ENCODE peak calls at places on chromosomes 7 and 10, in ten cellular contexts. U, K, Q, N, A, X, O, H, W and Y are unnamed samples.

GRCh38 chr10:53315709-53316108 is 543.1 kb upstream of the MBL2 start:
- DNase-seq in U (no peak), K (peak), Q (no peak), N (no peak), A (no peak), X (no peak), O (peak), H (peak), W (no peak), Y (no peak)

GRCh38 chr10:4953405-4953804 is 9.8 kb upstream of the AKR1C1 start:
- DNase-seq in U (no peak), K (no peak), Q (no peak), N (no peak), A (no peak), X (no peak), O (no peak), H (no peak), W (no peak), Y (no peak)

GRCh38 chr10:89129850-89130396 is 77.2 kb downstream of the CH25H start:
- DNase-seq in U (peak), K (peak), Q (no peak), N (no peak), A (peak), X (no peak), O (peak), H (peak), W (no peak), Y (no peak)

GRCh38 chr7:91165846-91166230 is 98.4 kb upstream of the FZD1 start:
- DNase-seq in U (no peak), K (no peak), Q (no peak), N (no peak), A (no peak), X (no peak), O (peak), H (no peak), W (no peak), Y (no peak)

GRCh38 chr10:14412624-14413023 is 81.9 kb upstream of the FRMD4A start:
- DNase-seq in U (no peak), K (no peak), Q (no peak), N (no peak), A (no peak), X (no peak), O (no peak), H (no peak), W (no peak), Y (no peak)

GRCh38 chr7:70615066-70615465 is 516.9 kb upstream of the GALNT17 start:
- DNase-seq in U (no peak), K (no peak), Q (peak), N (no peak), A (no peak), X (no peak), O (no peak), H (no peak), W (no peak), Y (no peak)

GRCh38 chr10:63718006-63718405 is 196.8 kb downstream of the REEP3 start:
- DNase-seq in U (no peak), K (peak), Q (no peak), N (no peak), A (no peak), X (no peak), O (peak), H (no peak), W (no peak), Y (no peak)

GRCh38 chr7:13920053-13920697 is 69.3 kb downstream of the ETV1 start:
- DNase-seq in U (no peak), K (peak), Q (peak), N (peak), A (peak), X (peak), O (peak), H (peak), W (peak), Y (no peak)

GRCh38 chr7:91826377-91826776 is 54.1 kb downstream of the MTERF1 start:
- DNase-seq in U (no peak), K (peak), Q (no peak), N (no peak), A (no peak), X (no peak), O (peak), H (peak), W (no peak), Y (no peak)

GRCh38 chr10:48525956-48526355 is 78.9 kb downstream of the ARHGAP22 start:
- DNase-seq in U (no peak), K (no peak), Q (peak), N (no peak), A (no peak), X (no peak), O (no peak), H (no peak), W (no peak), Y (no peak)

GRCh38 chr7:95535647-95536046 is 49.9 kb downstream of the ASB4 start:
- DNase-seq in U (no peak), K (no peak), Q (no peak), N (no peak), A (no peak), X (no peak), O (no peak), H (no peak), W (no peak), Y (no peak)

GRCh38 chr10:121597504-121598241 is 571 bp downstream of the FGFR2 start:
- DNase-seq in U (no peak), K (no peak), Q (peak), N (no peak), A (peak), X (no peak), O (no peak), H (no peak), W (peak), Y (no peak)

GRCh38 chr7:129188372-129188891 is at the start of gene SMO:
- DNase-seq in U (no peak), K (peak), Q (peak), N (peak), A (peak), X (no peak), O (peak), H (no peak), W (peak), Y (no peak)

GRCh38 chr7:147861058-147861716 is 729.4 kb upstream of the C7orf33 start:
- DNase-seq in U (no peak), K (no peak), Q (no peak), N (no peak), A (no peak), X (no peak), O (no peak), H (no peak), W (no peak), Y (no peak)

GRCh38 chr10:117503170-117503885 is 39.2 kb upstream of the EMX2 start:
- DNase-seq in U (no peak), K (no peak), Q (peak), N (no peak), A (peak), X (no peak), O (peak), H (peak), W (peak), Y (peak)

GRCh38 chr10:101021692-101022251 is 9.2 kb downstream of the PDZD7 start:
- DNase-seq in U (no peak), K (no peak), Q (no peak), N (no peak), A (no peak), X (no peak), O (no peak), H (no peak), W (no peak), Y (no peak)

GRCh38 chr10:111762114-111762513 is 421.5 kb downstream of the GPAM start:
- DNase-seq in U (peak), K (no peak), Q (no peak), N (no peak), A (no peak), X (no peak), O (no peak), H (no peak), W (no peak), Y (no peak)

GRCh38 chr10:4013651-4014085 is 228.7 kb upstream of the KLF6 start:
- DNase-seq in U (peak), K (no peak), Q (no peak), N (no peak), A (no peak), X (no peak), O (no peak), H (no peak), W (no peak), Y (peak)

GRCh38 chr10:77792155-77792554 is 134.4 kb downstream of the DLG5 start:
- DNase-seq in U (no peak), K (no peak), Q (no peak), N (no peak), A (no peak), X (no peak), O (no peak), H (no peak), W (no peak), Y (no peak)

GRCh38 chr7:87510430-87510875 is 35.0 kb upstream of the ABCB4 start:
- DNase-seq in U (no peak), K (no peak), Q (no peak), N (no peak), A (peak), X (no peak), O (no peak), H (no peak), W (no peak), Y (no peak)

GRCh38 chr10:74332398-74332797 is 181.4 kb downstream of the ADK start:
- DNase-seq in U (no peak), K (peak), Q (no peak), N (no peak), A (no peak), X (no peak), O (peak), H (peak), W (no peak), Y (no peak)

GRCh38 chr7:2299131-2299829 is 15.0 kb downstream of the SNX8 start:
- DNase-seq in U (no peak), K (peak), Q (no peak), N (no peak), A (no peak), X (no peak), O (peak), H (peak), W (no peak), Y (peak)

GRCh38 chr10:95540514-95541052 is 20.6 kb downstream of the SORBS1 start:
- DNase-seq in U (no peak), K (no peak), Q (no peak), N (no peak), A (no peak), X (no peak), O (no peak), H (no peak), W (no peak), Y (no peak)

GRCh38 chr7:117119192-117119924 is 166.1 kb downstream of the ST7 start:
- DNase-seq in U (peak), K (peak), Q (peak), N (no peak), A (peak), X (peak), O (peak), H (peak), W (peak), Y (peak)
- TF ChIP-seq CTCF in U (peak), K (peak), Q (peak), N (peak), A (peak), X (peak), O (peak), H (peak), W (peak), Y (peak)

GRCh38 chr7:41698114-41698513 is 4.8 kb downstream of the INHBA start:
- DNase-seq in U (no peak), K (peak), Q (no peak), N (no peak), A (no peak), X (no peak), O (no peak), H (peak), W (no peak), Y (no peak)

GRCh38 chr7:41701068-41701467 is 1.8 kb downstream of the INHBA start:
- DNase-seq in U (no peak), K (no peak), Q (no peak), N (no peak), A (no peak), X (no peak), O (no peak), H (no peak), W (no peak), Y (no peak)

GRCh38 chr7:41698726-41699125 is 4.2 kb downstream of the INHBA start:
- DNase-seq in U (no peak), K (peak), Q (no peak), N (no peak), A (no peak), X (peak), O (peak), H (peak), W (no peak), Y (no peak)

GRCh38 chr7:41700044-41700471 is 2.8 kb downstream of the INHBA start:
- DNase-seq in U (no peak), K (no peak), Q (peak), N (no peak), A (no peak), X (no peak), O (peak), H (no peak), W (no peak), Y (no peak)

DNA sequence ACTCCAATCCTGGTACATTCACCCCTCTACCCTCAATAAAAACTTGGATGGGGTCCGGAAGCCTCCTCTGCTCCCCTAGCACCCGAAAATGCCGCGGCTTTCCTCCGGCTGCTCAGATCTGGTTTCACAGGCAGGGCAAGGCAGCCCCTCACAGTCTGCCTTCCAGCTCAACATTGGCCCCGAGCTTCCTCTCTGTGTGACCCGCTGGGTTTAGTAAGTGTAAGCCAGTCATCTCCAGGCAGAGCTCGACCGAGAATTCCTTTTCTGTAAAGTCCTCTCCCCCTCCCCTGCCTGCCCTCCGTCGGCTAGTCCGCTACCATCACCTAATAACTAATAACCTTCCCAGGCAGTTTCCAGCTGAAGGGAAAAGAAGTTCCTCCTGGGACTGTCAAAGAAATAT is 3.4 kb downstream of the INHBA start:
- DNase-seq in U (no peak), K (peak), Q (peak), N (no peak), A (no peak), X (no peak), O (peak), H (peak), W (no peak), Y (no peak)
- H3K4me3 ChIP-seq in U (no peak), K (peak), Q (peak), N (no peak), A (no peak), X (peak), O (peak), H (peak), W (peak), Y (no peak)

DNA sequence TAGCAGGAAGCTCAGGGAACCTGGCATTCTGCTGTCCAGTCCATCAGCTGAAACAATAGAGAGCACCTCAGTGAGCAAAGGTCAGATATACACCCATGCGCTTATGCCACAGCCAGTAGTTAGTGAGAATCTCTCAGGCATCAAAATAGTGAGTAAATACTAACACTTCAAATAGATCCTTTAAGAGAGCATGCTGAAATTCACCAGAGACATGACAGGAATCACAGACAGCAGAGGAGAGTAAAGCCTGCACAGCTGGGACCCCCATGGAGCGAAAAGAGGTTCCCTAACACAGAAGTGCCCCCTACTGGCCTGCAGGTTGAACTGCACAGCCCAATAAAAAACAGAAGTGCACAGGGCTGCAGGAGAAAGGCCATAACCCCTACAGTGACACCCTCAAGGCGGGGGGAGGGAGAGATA is 57.6 kb upstream of the ANTXRL start:
- DNase-seq in U (peak), K (no peak), Q (peak), N (peak), A (peak), X (no peak), O (no peak), H (peak), W (peak), Y (peak)
- TF ChIP-seq CTCF in U (peak), K (peak), Q (peak), N (peak), A (peak), X (peak), O (peak), H (peak), W (peak), Y (peak)

GRCh38 chr10:84138478-84139125 is 707 bp upstream of the GHITM start:
- DNase-seq in U (no peak), K (no peak), Q (no peak), N (peak), A (no peak), X (no peak), O (no peak), H (no peak), W (peak), Y (no peak)
- H3K4me3 ChIP-seq in U (peak), K (peak), Q (peak), N (peak), A (peak), X (peak), O (peak), H (peak), W (peak), Y (peak)

DNA sequence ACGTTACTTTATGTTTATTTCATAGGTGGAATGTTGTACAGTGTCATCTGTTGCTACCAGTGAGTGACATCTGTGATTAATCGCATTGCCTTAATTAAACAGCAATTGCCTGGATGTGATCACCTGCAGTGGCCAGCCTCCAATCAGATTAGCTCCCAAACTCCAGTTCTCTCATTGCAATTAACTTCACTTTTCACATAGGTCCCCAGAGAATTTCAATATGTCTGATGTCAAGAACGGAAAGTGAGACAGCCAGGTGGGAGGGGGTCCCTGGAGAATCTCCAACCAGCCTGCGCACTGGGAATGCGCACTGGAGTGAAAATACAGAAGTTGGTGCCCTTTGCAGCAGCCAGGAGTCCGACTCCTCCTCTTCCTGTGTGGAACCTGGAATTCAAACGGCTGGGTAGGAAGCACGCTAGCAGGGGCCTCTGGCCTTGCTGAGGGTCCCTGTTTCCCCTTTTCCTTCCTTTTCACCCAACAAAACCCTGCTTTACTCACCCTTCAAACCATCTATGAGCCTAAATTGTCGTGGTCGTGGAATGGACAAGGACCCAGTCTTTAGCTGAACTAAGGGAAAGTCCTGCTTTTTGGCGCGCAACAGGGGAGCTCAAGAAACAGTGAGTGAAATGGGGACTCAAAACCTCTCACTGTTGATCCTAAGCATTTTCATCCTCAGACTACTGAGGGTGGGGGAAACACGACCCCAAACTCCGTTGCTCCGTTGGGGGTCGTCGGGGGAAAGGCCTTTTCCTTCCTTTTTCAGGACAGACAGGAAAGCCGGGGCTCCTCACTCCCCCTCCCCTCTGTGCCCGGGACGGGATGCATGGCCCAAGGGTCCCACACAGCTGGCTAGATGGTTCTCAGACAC is 1355.5 kb upstream of the LRRTM3 start:
- DNase-seq in U (peak), K (peak), Q (peak), N (peak), A (peak), X (no peak), O (peak), H (peak), W (peak), Y (peak)
- TF ChIP-seq CTCF in U (no peak), K (no peak), Q (peak), N (no peak), A (peak), X (no peak), O (no peak), H (no peak), W (no peak), Y (no peak)